ENCODE peak calls at places on chromosomes 16 and 17, in nine cellular contexts. Q is ACHN; X is sciatic nerve; R is Caki2; S is heart left ventricle; W is stimulated activated CD8-positive, alpha-beta memory T cell treated with anti-CD3 and anti-CD28 coated beads, Interleukin-2, amount 100 ng/mL, for 48 hours; O is anterior cingulate cortex; A is Caco-2; M is fibroblast of lung. U is an unnamed sample.
A peak's percentile ranks its signal among the peaks of the same experiment; 100 is the strongest.

GRCh38 chr16:80569440-80570105 is 28.8 kb downstream of the DYNLRB2 start:
- DNase-seq in Q (peak; percentile 29), X (no peak), R (peak; percentile 6), S (no peak), W (peak; percentile 60), O (no peak), A (no peak), M (peak; percentile 34), U (no peak)

GRCh38 chr17:27976331-27976730 is 66.1 kb upstream of the NLK start:
- DNase-seq in Q (peak; percentile 57), X (no peak), R (no peak), S (no peak), W (no peak), O (no peak), A (no peak), M (no peak), U (no peak)

GRCh38 chr17:65987988-65988387 is 203.9 kb downstream of the CEP112 start:
- DNase-seq in Q (peak; percentile 56), X (no peak), R (peak; percentile 18), S (no peak), W (no peak), O (no peak), A (no peak), M (peak; percentile 57), U (no peak)

GRCh38 chr17:47180337-47180736 is 8.8 kb downstream of the CDC27 start:
- DNase-seq in Q (no peak), X (no peak), R (no peak), S (no peak), W (no peak), O (no peak), A (no peak), M (no peak), U (no peak)

GRCh38 chr17:44655983-44656700 is at the start of gene MEIOC:
- DNase-seq in Q (no peak), X (no peak), R (peak; percentile 77), S (no peak), W (peak; percentile 29), O (no peak), A (no peak), M (no peak), U (no peak)

GRCh38 chr17:61517843-61518606 is 65.8 kb downstream of the TBX4 start:
- DNase-seq in Q (no peak), X (no peak), R (no peak), S (no peak), W (no peak), O (no peak), A (no peak), M (no peak), U (no peak)

GRCh38 chr17:4872786-4873185 is 26.6 kb upstream of the C17orf107 start:
- DNase-seq in Q (no peak), X (no peak), R (no peak), S (no peak), W (no peak), O (peak; percentile 46), A (no peak), M (no peak), U (no peak)

GRCh38 chr16:52435573-52435972 is 111.4 kb downstream of the TOX3 start:
- DNase-seq in Q (no peak), X (no peak), R (no peak), S (no peak), W (no peak), O (no peak), A (no peak), M (no peak), U (peak; percentile 4)

GRCh38 chr16:88383401-88384221 is 852 bp downstream of the ZNF469 start:
- DNase-seq in Q (peak; percentile 26), X (peak; percentile 67), R (peak; percentile 65), S (peak; percentile 47), W (no peak), O (peak; percentile 26), A (no peak), M (peak; percentile 58), U (no peak)

U was measured in occipital lobe.